ENCODE peak calls at places on chromosomes 13 and 19, in six cellular contexts. B is lung; S is thoracic aorta; N is stimulated activated CD4-positive, alpha-beta T cell treated with anti-CD3 and anti-CD28 coated beads, Interleukin-1b, Interleukin-23, amount 100 ng/mL, for 48 hours; M is activated T-cell treated with anti-CD3 and anti-CD28 coated beads, Interleukin-2, amount 50 U/mL, for 72 hours; P is effector CD4-positive, alpha-beta T cell. O is an unnamed sample.

GRCh38 chr13:40189885-40190655 is 476.4 kb downstream of the FOXO1 start:
- DNase-seq in B (no peak), S (no peak), N (no peak), M (no peak), P (no peak), O (no peak)

GRCh38 chr13:102846261-102847015 is 606 bp downstream of the ERCC5 start:
- DNase-seq in B (peak; percentile 40), S (no peak), N (peak; percentile 50), M (peak; percentile 46), P (peak; percentile 49), O (peak; percentile 77)

GRCh38 chr19:42178791-42179500 is 38.5 kb downstream of the DEDD2 start:
- DNase-seq in B (no peak), S (no peak), N (no peak), M (peak; percentile 36), P (no peak), O (no peak)

GRCh38 chr13:104011505-104012270 is 945.5 kb upstream of the SLC10A2 start:
- DNase-seq in B (no peak), S (no peak), N (no peak), M (no peak), P (no peak), O (no peak)

GRCh38 chr13:83325454-83325853 is 556.8 kb downstream of the SLITRK1 start:
- DNase-seq in B (no peak), S (no peak), N (no peak), M (no peak), P (no peak), O (no peak)

GRCh38 chr13:41058229-41059070 is 2.9 kb upstream of the WBP4 start:
- DNase-seq in B (no peak), S (no peak), N (no peak), M (no peak), P (no peak), O (peak; percentile 71)

GRCh38 chr13:31167490-31167889 is 5.8 kb upstream of the HSPH1 start:
- DNase-seq in B (no peak), S (no peak), N (no peak), M (no peak), P (no peak), O (no peak)

GRCh38 chr19:18456974-18457373 is 19.0 kb upstream of the ISYNA1 start:
- DNase-seq in B (no peak), S (no peak), N (no peak), M (no peak), P (no peak), O (no peak)

GRCh38 chr13:113216165-113217056 is 7.0 kb downstream of the CUL4A start:
- DNase-seq in B (peak; percentile 73), S (no peak), N (peak; percentile 20), M (no peak), P (no peak), O (no peak)

GRCh38 chr19:13980340-13980739 is 25.8 kb downstream of the RFX1 start:
- DNase-seq in B (no peak), S (no peak), N (no peak), M (no peak), P (no peak), O (no peak)

GRCh38 chr13:99758465-99759162 is 213.0 kb downstream of the ZIC5 start:
- DNase-seq in B (no peak), S (no peak), N (no peak), M (no peak), P (no peak), O (no peak)

GRCh38 chr19:38665950-38666661 is 18.7 kb downstream of the ACTN4 start:
- DNase-seq in B (peak; percentile 83), S (no peak), N (no peak), M (no peak), P (no peak), O (no peak)

GRCh38 chr13:59659981-59660380 is 503.7 kb downstream of the DIAPH3 start:
- DNase-seq in B (no peak), S (no peak), N (no peak), M (no peak), P (no peak), O (no peak)

GRCh38 chr13:33728271-33729037 is 89.5 kb upstream of the RFC3 start:
- DNase-seq in B (peak; percentile 38), S (no peak), N (no peak), M (no peak), P (no peak), O (no peak)

GRCh38 chr19:34232566-34233481 is 21.5 kb upstream of the GARRE1 start:
- DNase-seq in B (no peak), S (no peak), N (peak; percentile 31), M (peak; percentile 38), P (no peak), O (no peak)

GRCh38 chr19:44050740-44051653 is 839 bp upstream of the ZNF223 start:
- DNase-seq in B (no peak), S (no peak), N (peak; percentile 16), M (peak; percentile 20), P (no peak), O (no peak)

GRCh38 chr19:1235625-1236538 is 1.9 kb downstream of the CBARP start:
- DNase-seq in B (no peak), S (no peak), N (no peak), M (no peak), P (no peak), O (no peak)

GRCh38 chr19:39996218-39996810 is 546 bp upstream of the ZNF546 start:
- DNase-seq in B (no peak), S (no peak), N (peak; percentile 60), M (peak; percentile 64), P (peak; percentile 12), O (no peak)

GRCh38 chr13:33351324-33351723 is 65.8 kb upstream of the STARD13 start:
- DNase-seq in B (no peak), S (no peak), N (no peak), M (no peak), P (no peak), O (no peak)

GRCh38 chr19:42067315-42067888 is 2.6 kb downstream of the GRIK5 start:
- DNase-seq in B (no peak), S (no peak), N (no peak), M (no peak), P (no peak), O (no peak)

GRCh38 chr13:112696001-112696868 is 6.4 kb downstream of the ATP11A start:
- DNase-seq in B (no peak), S (no peak), N (no peak), M (no peak), P (no peak), O (peak; percentile 71)

GRCh38 chr13:105139380-105140285 is 1395.8 kb downstream of the EFNB2 start:
- DNase-seq in B (peak; percentile 40), S (no peak), N (peak; percentile 66), M (peak; percentile 69), P (peak; percentile 28), O (peak; percentile 82)

GRCh38 chr13:106533940-106534843 is 1.3 kb downstream of the EFNB2 start:
- DNase-seq in B (peak; percentile 48), S (no peak), N (peak; percentile 11), M (peak; percentile 31), P (peak; percentile 11), O (peak; percentile 75)

GRCh38 chr19:20371911-20372310 is 193.7 kb downstream of the ZNF737 start:
- DNase-seq in B (no peak), S (no peak), N (no peak), M (no peak), P (no peak), O (no peak)

GRCh38 chr19:9323557-9323918 is 441 bp upstream of the ZNF559 start:
- DNase-seq in B (peak; percentile 72), S (peak; percentile 14), N (peak; percentile 67), M (peak; percentile 61), P (no peak), O (peak; percentile 80)

GRCh38 chr19:53553865-53554791 is 16.2 kb downstream of the ZNF331 start:
- DNase-seq in B (peak; percentile 87), S (peak; percentile 56), N (peak; percentile 91), M (peak; percentile 93), P (peak; percentile 88), O (peak; percentile 91)

GRCh38 chr13:34308725-34309124 is 490.8 kb downstream of the RFC3 start:
- DNase-seq in B (no peak), S (no peak), N (no peak), M (no peak), P (no peak), O (no peak)

GRCh38 chr19:50000038-50000890 is 24.9 kb downstream of the VRK3 start:
- DNase-seq in B (no peak), S (no peak), N (no peak), M (peak; percentile 29), P (no peak), O (no peak)

GRCh38 chr19:12884926-12885748 is 1.9 kb downstream of the KLF1 start:
- DNase-seq in B (peak; percentile 90), S (no peak), N (peak; percentile 95), M (peak; percentile 97), P (peak; percentile 70), O (peak; percentile 91)

GRCh38 chr19:51259348-51260245 is 8.7 kb downstream of the SIGLECL1 start:
- DNase-seq in B (no peak), S (no peak), N (peak; percentile 42), M (peak; percentile 43), P (no peak), O (no peak)

GRCh38 chr13:60463787-60464186 is 66.8 kb downstream of the TDRD3 start:
- DNase-seq in B (no peak), S (no peak), N (no peak), M (no peak), P (no peak), O (no peak)

GRCh38 chr13:78147905-78148304 is 229.3 kb upstream of the EDNRB start:
- DNase-seq in B (no peak), S (no peak), N (no peak), M (no peak), P (no peak), O (no peak)

GRCh38 chr19:46213156-46213555 is 16.4 kb upstream of the IGFL1 start:
- DNase-seq in B (no peak), S (no peak), N (no peak), M (no peak), P (no peak), O (no peak)

GRCh38 chr13:34217343-34218094 is 399.6 kb downstream of the RFC3 start:
- DNase-seq in B (no peak), S (no peak), N (no peak), M (no peak), P (no peak), O (no peak)

GRCh38 chr19:54114340-54114826 is 1.1 kb downstream of the TFPT start:
- DNase-seq in B (peak; percentile 49), S (no peak), N (peak; percentile 56), M (peak; percentile 50), P (peak; percentile 41), O (peak; percentile 80)

GRCh38 chr19:7900931-7901330 is 2.7 kb upstream of the MAP2K7 start:
- DNase-seq in B (no peak), S (no peak), N (no peak), M (no peak), P (no peak), O (no peak)

GRCh38 chr13:100550433-100550832 is 38.2 kb downstream of the GGACT start:
- DNase-seq in B (no peak), S (no peak), N (no peak), M (no peak), P (no peak), O (no peak)

GRCh38 chr19:49761625-49762311 is 1.3 kb downstream of the TSKS start:
- DNase-seq in B (no peak), S (no peak), N (no peak), M (no peak), P (no peak), O (no peak)

GRCh38 chr19:1455336-1456120 is 5.6 kb downstream of the APC2 start:
- DNase-seq in B (peak; percentile 50), S (peak; percentile 14), N (peak; percentile 80), M (peak; percentile 84), P (peak; percentile 30), O (no peak)